ENCODE peak calls at places on chromosome 4, in eight cellular contexts. One of them, this sample, is unnamed.

GRCh38 chr4:98617358-98618047 is 40.9 kb downstream of the TSPAN5 start:
- DNase-seq in transverse colon: no peak
- DNase-seq in heart left ventricle: no peak
- DNase-seq in tibial nerve: no peak
- DNase-seq in Peyer's patch: no peak
- DNase-seq in stomach: no peak
- DNase-seq in uterus: no peak
- DNase-seq in spleen: no peak
- DNase-seq in this sample: no peak

GRCh38 chr4:85842540-85842939 is 367.6 kb downstream of the ARHGAP24 start:
- DNase-seq in uterus: no peak
- DNase-seq in tibial nerve: peak; percentile 38
- DNase-seq in stomach: no peak
- DNase-seq in transverse colon: peak; percentile 14
- DNase-seq in heart left ventricle: no peak
- DNase-seq in spleen: no peak
- DNase-seq in Peyer's patch: no peak
- DNase-seq in this sample: peak; percentile 56

GRCh38 chr4:119300072-119300387 is 21.9 kb downstream of the FABP2 start:
- DNase-seq in tibial nerve: peak; percentile 56
- DNase-seq in transverse colon: peak; percentile 50
- DNase-seq in Peyer's patch: no peak
- DNase-seq in spleen: peak; percentile 85
- DNase-seq in uterus: peak; percentile 37
- DNase-seq in heart left ventricle: peak; percentile 55
- DNase-seq in stomach: peak; percentile 33
- DNase-seq in this sample: peak; percentile 60

GRCh38 chr4:162475221-162475620 is 311.4 kb upstream of the FSTL5 start:
- DNase-seq in heart left ventricle: no peak
- DNase-seq in transverse colon: no peak
- DNase-seq in uterus: no peak
- DNase-seq in stomach: no peak
- DNase-seq in Peyer's patch: no peak
- DNase-seq in spleen: no peak
- DNase-seq in tibial nerve: no peak
- DNase-seq in this sample: no peak

GRCh38 chr4:20393486-20394100 is 141.9 kb downstream of the SLIT2 start:
- DNase-seq in stomach: no peak
- DNase-seq in uterus: no peak
- DNase-seq in spleen: no peak
- DNase-seq in Peyer's patch: no peak
- DNase-seq in transverse colon: no peak
- DNase-seq in tibial nerve: no peak
- DNase-seq in heart left ventricle: no peak
- DNase-seq in this sample: no peak

GRCh38 chr4:57064120-57064519 is 46.1 kb downstream of the IGFBP7 start:
- DNase-seq in Peyer's patch: no peak
- DNase-seq in stomach: no peak
- DNase-seq in heart left ventricle: no peak
- DNase-seq in spleen: no peak
- DNase-seq in tibial nerve: no peak
- DNase-seq in transverse colon: no peak
- DNase-seq in uterus: no peak
- DNase-seq in this sample: no peak

GRCh38 chr4:105140684-105141490 is 5.8 kb upstream of the TET2 start:
- DNase-seq in transverse colon: peak; percentile 18
- DNase-seq in uterus: no peak
- DNase-seq in Peyer's patch: no peak
- DNase-seq in spleen: no peak
- DNase-seq in tibial nerve: peak; percentile 43
- DNase-seq in stomach: no peak
- DNase-seq in heart left ventricle: peak; percentile 34
- DNase-seq in this sample: no peak

GRCh38 chr4:34935739-34936138 is 1308.6 kb downstream of the ARAP2 start:
- DNase-seq in transverse colon: no peak
- DNase-seq in spleen: no peak
- DNase-seq in Peyer's patch: no peak
- DNase-seq in tibial nerve: no peak
- DNase-seq in stomach: no peak
- DNase-seq in heart left ventricle: no peak
- DNase-seq in uterus: no peak
- DNase-seq in this sample: no peak

GRCh38 chr4:72629540-72629939 is 60.5 kb upstream of the ADAMTS3 start:
- DNase-seq in spleen: no peak
- DNase-seq in transverse colon: no peak
- DNase-seq in heart left ventricle: no peak
- DNase-seq in tibial nerve: no peak
- DNase-seq in uterus: no peak
- DNase-seq in stomach: no peak
- DNase-seq in Peyer's patch: no peak
- DNase-seq in this sample: no peak

GRCh38 chr4:186192068-186192751 is 843 bp downstream of the CYP4V2 start:
- DNase-seq in transverse colon: peak; percentile 57
- DNase-seq in Peyer's patch: peak; percentile 72
- DNase-seq in uterus: peak; percentile 36
- DNase-seq in tibial nerve: peak; percentile 56
- DNase-seq in heart left ventricle: peak; percentile 52
- DNase-seq in stomach: peak; percentile 35
- DNase-seq in spleen: no peak
- DNase-seq in this sample: peak; percentile 62

GRCh38 chr4:29539226-29539625 is 1180.9 kb upstream of the PCDH7 start:
- DNase-seq in spleen: no peak
- DNase-seq in stomach: no peak
- DNase-seq in tibial nerve: no peak
- DNase-seq in Peyer's patch: no peak
- DNase-seq in transverse colon: no peak
- DNase-seq in heart left ventricle: no peak
- DNase-seq in uterus: no peak
- DNase-seq in this sample: no peak

GRCh38 chr4:148951346-148951745 is 509.1 kb upstream of the NR3C2 start:
- DNase-seq in transverse colon: no peak
- DNase-seq in tibial nerve: no peak
- DNase-seq in stomach: no peak
- DNase-seq in heart left ventricle: no peak
- DNase-seq in uterus: no peak
- DNase-seq in spleen: no peak
- DNase-seq in Peyer's patch: no peak
- DNase-seq in this sample: no peak

GRCh38 chr4:151522790-151523332 is 113.9 kb downstream of the FHIP1A start:
- DNase-seq in Peyer's patch: no peak
- DNase-seq in stomach: no peak
- DNase-seq in heart left ventricle: no peak
- DNase-seq in transverse colon: no peak
- DNase-seq in tibial nerve: no peak
- DNase-seq in spleen: no peak
- DNase-seq in uterus: no peak
- DNase-seq in this sample: no peak

GRCh38 chr4:121684016-121684415 is 12.8 kb downstream of the ANXA5 start:
- DNase-seq in tibial nerve: no peak
- DNase-seq in transverse colon: no peak
- DNase-seq in heart left ventricle: no peak
- DNase-seq in spleen: no peak
- DNase-seq in uterus: no peak
- DNase-seq in stomach: no peak
- DNase-seq in Peyer's patch: no peak
- DNase-seq in this sample: no peak

GRCh38 chr4:8290701-8290970 is 21.1 kb downstream of the HTRA3 start:
- DNase-seq in uterus: no peak
- DNase-seq in heart left ventricle: peak; percentile 11
- DNase-seq in Peyer's patch: peak; percentile 36
- DNase-seq in tibial nerve: no peak
- DNase-seq in transverse colon: no peak
- DNase-seq in stomach: no peak
- DNase-seq in spleen: peak; percentile 73
- DNase-seq in this sample: no peak

GRCh38 chr4:71586087-71586763 is 197.7 kb downstream of the GC start:
- DNase-seq in tibial nerve: no peak
- DNase-seq in spleen: no peak
- DNase-seq in stomach: no peak
- DNase-seq in Peyer's patch: no peak
- DNase-seq in uterus: no peak
- DNase-seq in heart left ventricle: no peak
- DNase-seq in transverse colon: no peak
- DNase-seq in this sample: no peak

GRCh38 chr4:184387351-184387750 is 87.0 kb downstream of the IRF2 start:
- DNase-seq in spleen: peak; percentile 81
- DNase-seq in tibial nerve: no peak
- DNase-seq in stomach: no peak
- DNase-seq in transverse colon: no peak
- DNase-seq in heart left ventricle: no peak
- DNase-seq in Peyer's patch: no peak
- DNase-seq in uterus: no peak
- DNase-seq in this sample: no peak

GRCh38 chr4:184385705-184386141 is 88.6 kb downstream of the IRF2 start:
- DNase-seq in heart left ventricle: peak; percentile 90
- DNase-seq in transverse colon: peak; percentile 81
- DNase-seq in spleen: no peak
- DNase-seq in tibial nerve: no peak
- DNase-seq in Peyer's patch: no peak
- DNase-seq in stomach: peak; percentile 85
- DNase-seq in uterus: no peak
- DNase-seq in this sample: peak; percentile 63

GRCh38 chr4:184384810-184385557 is 89.4 kb downstream of the IRF2 start:
- DNase-seq in Peyer's patch: no peak
- DNase-seq in heart left ventricle: no peak
- DNase-seq in spleen: no peak
- DNase-seq in transverse colon: no peak
- DNase-seq in uterus: no peak
- DNase-seq in stomach: no peak
- DNase-seq in tibial nerve: no peak
- DNase-seq in this sample: no peak

GRCh38 chr4:184388106-184388505 is 86.2 kb downstream of the IRF2 start:
- DNase-seq in Peyer's patch: no peak
- DNase-seq in stomach: no peak
- DNase-seq in uterus: no peak
- DNase-seq in heart left ventricle: no peak
- DNase-seq in transverse colon: no peak
- DNase-seq in tibial nerve: no peak
- DNase-seq in spleen: no peak
- DNase-seq in this sample: no peak

GRCh38 chr4:184386271-184386781 is 88.0 kb downstream of the IRF2 start:
- DNase-seq in spleen: no peak
- DNase-seq in tibial nerve: no peak
- DNase-seq in Peyer's patch: peak; percentile 75
- DNase-seq in transverse colon: peak; percentile 82
- DNase-seq in uterus: no peak
- DNase-seq in heart left ventricle: peak; percentile 75
- DNase-seq in stomach: peak; percentile 61
- DNase-seq in this sample: no peak
- H3K27ac ChIP-seq in spleen: peak overlapping the region; percentile 84
- H3K27ac ChIP-seq in tibial nerve: peak overlapping the region; percentile 71
- H3K27ac ChIP-seq in Peyer's patch: peak overlapping the region; percentile 56
- H3K27ac ChIP-seq in transverse colon: peak overlapping the region; percentile 92
- H3K27ac ChIP-seq in uterus: peak overlapping the region; percentile 33
- H3K27ac ChIP-seq in heart left ventricle: peak overlapping the region; percentile 91
- H3K27ac ChIP-seq in stomach: peak overlapping the region; percentile 88
- H3K27ac ChIP-seq in this sample: peak overlapping the region; percentile 85

GRCh38 chr4:55258152-55258863 is 87.7 kb upstream of the SRD5A3 start:
- DNase-seq in uterus: no peak
- DNase-seq in tibial nerve: no peak
- DNase-seq in heart left ventricle: no peak
- DNase-seq in transverse colon: no peak
- DNase-seq in spleen: no peak
- DNase-seq in stomach: no peak
- DNase-seq in Peyer's patch: no peak
- DNase-seq in this sample: no peak
- TF ChIP-seq POLR2A in uterus: no peak
- TF ChIP-seq POLR2A in tibial nerve: no peak
- TF ChIP-seq POLR2A in heart left ventricle: no peak
- TF ChIP-seq POLR2A in transverse colon: no peak
- TF ChIP-seq POLR2A in spleen: no peak
- TF ChIP-seq POLR2A in stomach: no peak
- TF ChIP-seq POLR2A in Peyer's patch: no peak
- TF ChIP-seq POLR2A in this sample: no peak

DNA sequence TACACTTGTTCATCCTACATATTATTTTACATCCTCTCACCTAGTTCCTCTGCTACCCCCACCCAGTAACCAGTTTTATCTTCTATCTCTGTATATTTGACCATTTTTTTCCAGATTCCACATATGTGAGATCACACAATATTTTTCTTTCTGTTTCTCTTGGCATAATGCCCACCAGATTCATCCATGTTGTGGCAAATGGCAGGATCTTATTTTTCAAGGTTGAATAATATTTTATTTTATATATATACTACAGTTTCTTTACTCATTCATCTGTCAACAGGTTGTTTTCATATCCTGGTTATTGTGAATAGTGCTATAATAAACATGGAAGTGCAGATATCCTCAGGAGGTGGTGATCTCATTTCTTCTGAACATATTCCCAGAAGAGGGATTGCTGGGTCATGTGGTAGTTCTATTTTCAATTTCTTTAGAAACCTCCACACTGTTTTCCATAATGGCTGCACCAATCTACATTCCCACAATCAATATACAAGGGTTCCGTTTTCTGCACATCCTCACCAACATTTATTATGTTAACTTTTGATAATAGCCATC is 48.2 kb downstream of the THAP9 start:
- DNase-seq in transverse colon: no peak
- DNase-seq in Peyer's patch: no peak
- DNase-seq in spleen: no peak
- DNase-seq in uterus: no peak
- DNase-seq in stomach: no peak
- DNase-seq in tibial nerve: no peak
- DNase-seq in heart left ventricle: no peak
- DNase-seq in this sample: no peak
- H3K27ac ChIP-seq in transverse colon: no peak overlapping the region
- H3K27ac ChIP-seq in Peyer's patch: no peak overlapping the region
- H3K27ac ChIP-seq in spleen: no peak overlapping the region
- H3K27ac ChIP-seq in uterus: no peak overlapping the region
- H3K27ac ChIP-seq in stomach: no peak overlapping the region
- H3K27ac ChIP-seq in tibial nerve: no peak overlapping the region
- H3K27ac ChIP-seq in heart left ventricle: no peak overlapping the region
- H3K27ac ChIP-seq in this sample: no peak overlapping the region

DNA sequence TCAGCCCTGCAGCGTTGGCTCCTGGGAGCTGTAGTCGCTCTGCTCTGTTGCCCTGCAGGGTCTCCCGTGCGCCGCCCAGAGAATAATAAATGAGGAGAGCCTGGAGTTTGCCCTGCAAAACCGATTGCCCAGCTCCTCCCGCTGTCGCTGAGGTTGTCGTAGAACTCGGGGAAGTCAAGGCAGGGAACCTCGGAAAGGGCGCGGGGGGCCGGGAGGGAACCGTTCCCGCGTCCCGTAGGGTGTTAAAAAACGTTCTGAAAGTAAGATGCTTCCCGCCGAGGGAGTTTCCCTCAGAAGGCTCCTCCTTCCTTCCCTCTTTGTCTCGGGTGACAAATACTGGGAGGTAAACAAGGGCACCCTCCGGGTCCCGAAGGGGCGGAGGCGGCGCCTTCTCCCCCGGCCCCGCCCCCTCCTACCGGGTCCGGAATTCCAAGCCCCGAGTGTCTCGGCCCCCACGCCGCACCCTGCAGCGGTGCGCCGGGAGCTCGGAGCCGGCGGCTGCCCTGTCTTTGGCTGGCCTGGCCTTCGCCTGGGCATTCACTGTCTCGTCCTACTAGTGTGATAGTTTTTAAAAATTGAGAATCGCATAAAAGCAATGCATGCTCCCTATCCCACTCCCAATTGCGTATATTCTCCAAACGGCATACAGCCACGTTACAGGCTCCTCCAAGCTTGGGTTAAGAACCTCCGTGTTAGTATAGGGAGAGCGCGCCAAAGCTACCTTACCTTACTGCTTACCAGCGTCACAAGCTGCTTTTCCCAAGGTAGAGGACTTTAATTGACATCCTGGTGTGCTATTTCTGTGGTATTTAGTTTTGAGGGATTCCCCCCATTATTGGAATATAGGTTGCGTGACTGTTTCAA is 965 bp upstream of the HMGB2 start:
- DNase-seq in uterus: peak; percentile 50
- DNase-seq in heart left ventricle: peak; percentile 59
- DNase-seq in transverse colon: peak; percentile 75
- DNase-seq in stomach: peak; percentile 53
- DNase-seq in tibial nerve: no peak
- DNase-seq in Peyer's patch: peak; percentile 83
- DNase-seq in spleen: peak; percentile 90
- DNase-seq in this sample: peak; percentile 73
- TF ChIP-seq POLR2A in uterus: no peak
- TF ChIP-seq POLR2A in heart left ventricle: no peak
- TF ChIP-seq POLR2A in transverse colon: peak; percentile 63
- TF ChIP-seq POLR2A in stomach: no peak
- TF ChIP-seq POLR2A in tibial nerve: peak; percentile 21
- TF ChIP-seq POLR2A in Peyer's patch: no peak
- TF ChIP-seq POLR2A in spleen: no peak
- TF ChIP-seq POLR2A in this sample: peak; percentile 7